ENCODE peak calls at places on chromosomes 12 and 14, in five cellular contexts. One of them, this sample, is unnamed.

GRCh38 chr14:65206448-65207096 is 104.3 kb upstream of the MAX start:
- DNase-seq in stomach: no peak
- DNase-seq in heart right ventricle: no peak
- DNase-seq in mesendoderm: no peak
- DNase-seq in pancreas: no peak
- DNase-seq in this sample: no peak

GRCh38 chr14:106044949-106045596 is 518.7 kb downstream of the TMEM121 start:
- DNase-seq in stomach: peak; percentile 60
- DNase-seq in heart right ventricle: peak; percentile 4
- DNase-seq in mesendoderm: peak; percentile 2
- DNase-seq in pancreas: peak; percentile 38
- DNase-seq in this sample: peak; percentile 22

GRCh38 chr12:98490491-98491453 is 24.6 kb upstream of the TMPO start:
- DNase-seq in stomach: peak; percentile 91
- DNase-seq in heart right ventricle: peak; percentile 88
- DNase-seq in mesendoderm: peak; percentile 98
- DNase-seq in pancreas: peak; percentile 83
- DNase-seq in this sample: peak; percentile 79

GRCh38 chr12:92356405-92356804 is 210.8 kb upstream of the BTG1 start:
- DNase-seq in stomach: no peak
- DNase-seq in heart right ventricle: no peak
- DNase-seq in mesendoderm: no peak
- DNase-seq in pancreas: no peak
- DNase-seq in this sample: no peak

GRCh38 chr12:109209082-109209481 is 92.7 kb downstream of the ACACB start:
- DNase-seq in stomach: no peak
- DNase-seq in heart right ventricle: no peak
- DNase-seq in mesendoderm: no peak
- DNase-seq in pancreas: no peak
- DNase-seq in this sample: no peak

GRCh38 chr12:94174576-94174975 is 26.2 kb downstream of the PLXNC1 start:
- DNase-seq in stomach: no peak
- DNase-seq in heart right ventricle: no peak
- DNase-seq in mesendoderm: no peak
- DNase-seq in pancreas: no peak
- DNase-seq in this sample: peak; percentile 8

GRCh38 chr12:124720687-124721500 is 142.8 kb downstream of the SCARB1 start:
- DNase-seq in stomach: peak; percentile 68
- DNase-seq in heart right ventricle: peak; percentile 59
- DNase-seq in mesendoderm: no peak
- DNase-seq in pancreas: no peak
- DNase-seq in this sample: peak; percentile 87

GRCh38 chr14:100850841-100851585 is 25.1 kb downstream of the MEG3 start:
- DNase-seq in stomach: peak; percentile 71
- DNase-seq in heart right ventricle: peak; percentile 44
- DNase-seq in mesendoderm: peak; percentile 61
- DNase-seq in pancreas: peak; percentile 88
- DNase-seq in this sample: peak; percentile 37

GRCh38 chr12:104686196-104686595 is 229.4 kb downstream of the CHST11 start:
- DNase-seq in stomach: no peak
- DNase-seq in heart right ventricle: no peak
- DNase-seq in mesendoderm: no peak
- DNase-seq in pancreas: no peak
- DNase-seq in this sample: no peak

GRCh38 chr12:50062733-50063452 is 5.5 kb downstream of the ASIC1 start:
- DNase-seq in stomach: no peak
- DNase-seq in heart right ventricle: no peak
- DNase-seq in mesendoderm: no peak
- DNase-seq in pancreas: no peak
- DNase-seq in this sample: no peak

GRCh38 chr12:3362751-3363150 is 128.3 kb upstream of the PRMT8 start:
- DNase-seq in stomach: no peak
- DNase-seq in heart right ventricle: no peak
- DNase-seq in mesendoderm: no peak
- DNase-seq in pancreas: no peak
- DNase-seq in this sample: peak; percentile 80

GRCh38 chr14:28584951-28585350 is 181.6 kb upstream of the FOXG1 start:
- DNase-seq in stomach: no peak
- DNase-seq in heart right ventricle: no peak
- DNase-seq in mesendoderm: no peak
- DNase-seq in pancreas: no peak
- DNase-seq in this sample: no peak

GRCh38 chr14:89397569-89397968 is 19.5 kb downstream of the FOXN3 start:
- DNase-seq in stomach: no peak
- DNase-seq in heart right ventricle: no peak
- DNase-seq in mesendoderm: no peak
- DNase-seq in pancreas: no peak
- DNase-seq in this sample: no peak

GRCh38 chr14:89401241-89401640 is 15.8 kb downstream of the FOXN3 start:
- DNase-seq in stomach: no peak
- DNase-seq in heart right ventricle: no peak
- DNase-seq in mesendoderm: no peak
- DNase-seq in pancreas: no peak
- DNase-seq in this sample: no peak

GRCh38 chr14:89399594-89400068 is 17.4 kb downstream of the FOXN3 start:
- DNase-seq in stomach: no peak
- DNase-seq in heart right ventricle: peak; percentile 38
- DNase-seq in mesendoderm: peak; percentile 97
- DNase-seq in pancreas: no peak
- DNase-seq in this sample: peak; percentile 48

GRCh38 chr14:89400529-89400928 is 16.5 kb downstream of the FOXN3 start:
- DNase-seq in stomach: no peak
- DNase-seq in heart right ventricle: no peak
- DNase-seq in mesendoderm: no peak
- DNase-seq in pancreas: no peak
- DNase-seq in this sample: no peak

DNA sequence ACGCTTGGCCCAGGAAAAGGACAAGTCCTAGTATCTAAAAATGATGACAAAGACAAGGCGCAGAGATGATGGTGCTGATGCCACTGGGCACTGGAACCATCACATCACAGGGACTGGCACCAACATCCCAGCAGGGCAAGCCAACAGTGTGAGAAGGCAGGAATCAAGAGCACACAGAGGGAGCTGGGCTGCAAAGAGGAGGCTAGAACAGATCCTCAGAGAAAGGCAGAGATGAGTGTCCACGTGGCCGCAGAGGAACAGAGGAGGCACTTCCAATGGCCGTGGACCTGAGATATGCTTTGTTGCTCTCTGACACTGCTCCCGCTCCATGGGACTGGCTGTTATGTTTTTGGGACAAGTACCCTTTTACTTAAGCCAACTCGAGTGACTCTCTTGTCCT is 17.9 kb downstream of the FOXN3 start:
- DNase-seq in stomach: no peak
- DNase-seq in heart right ventricle: no peak
- DNase-seq in mesendoderm: no peak
- DNase-seq in pancreas: no peak
- DNase-seq in this sample: peak; percentile 55
- H3K27ac ChIP-seq in stomach: no peak overlapping the region
- H3K27ac ChIP-seq in heart right ventricle: peak overlapping the region; percentile 49
- H3K27ac ChIP-seq in mesendoderm: no peak overlapping the region
- H3K27ac ChIP-seq in pancreas: no peak overlapping the region
- H3K27ac ChIP-seq in this sample: no peak overlapping the region

GRCh38 chr12:57220770-57221168 is 4.2 kb downstream of the NXPH4 start:
- DNase-seq in stomach: no peak
- DNase-seq in heart right ventricle: no peak
- DNase-seq in mesendoderm: no peak
- DNase-seq in pancreas: no peak
- DNase-seq in this sample: no peak

GRCh38 chr12:57223191-57224165 is 6.0 kb upstream of the SHMT2 start:
- DNase-seq in stomach: no peak
- DNase-seq in heart right ventricle: no peak
- DNase-seq in mesendoderm: no peak
- DNase-seq in pancreas: no peak
- DNase-seq in this sample: no peak

GRCh38 chr12:57221169-57221917 is 4.7 kb downstream of the NXPH4 start:
- DNase-seq in stomach: no peak
- DNase-seq in heart right ventricle: no peak
- DNase-seq in mesendoderm: no peak
- DNase-seq in pancreas: no peak
- DNase-seq in this sample: no peak

GRCh38 chr12:57224278-57224972 is 5.1 kb upstream of the SHMT2 start:
- DNase-seq in stomach: no peak
- DNase-seq in heart right ventricle: no peak
- DNase-seq in mesendoderm: no peak
- DNase-seq in pancreas: no peak
- DNase-seq in this sample: no peak

DNA sequence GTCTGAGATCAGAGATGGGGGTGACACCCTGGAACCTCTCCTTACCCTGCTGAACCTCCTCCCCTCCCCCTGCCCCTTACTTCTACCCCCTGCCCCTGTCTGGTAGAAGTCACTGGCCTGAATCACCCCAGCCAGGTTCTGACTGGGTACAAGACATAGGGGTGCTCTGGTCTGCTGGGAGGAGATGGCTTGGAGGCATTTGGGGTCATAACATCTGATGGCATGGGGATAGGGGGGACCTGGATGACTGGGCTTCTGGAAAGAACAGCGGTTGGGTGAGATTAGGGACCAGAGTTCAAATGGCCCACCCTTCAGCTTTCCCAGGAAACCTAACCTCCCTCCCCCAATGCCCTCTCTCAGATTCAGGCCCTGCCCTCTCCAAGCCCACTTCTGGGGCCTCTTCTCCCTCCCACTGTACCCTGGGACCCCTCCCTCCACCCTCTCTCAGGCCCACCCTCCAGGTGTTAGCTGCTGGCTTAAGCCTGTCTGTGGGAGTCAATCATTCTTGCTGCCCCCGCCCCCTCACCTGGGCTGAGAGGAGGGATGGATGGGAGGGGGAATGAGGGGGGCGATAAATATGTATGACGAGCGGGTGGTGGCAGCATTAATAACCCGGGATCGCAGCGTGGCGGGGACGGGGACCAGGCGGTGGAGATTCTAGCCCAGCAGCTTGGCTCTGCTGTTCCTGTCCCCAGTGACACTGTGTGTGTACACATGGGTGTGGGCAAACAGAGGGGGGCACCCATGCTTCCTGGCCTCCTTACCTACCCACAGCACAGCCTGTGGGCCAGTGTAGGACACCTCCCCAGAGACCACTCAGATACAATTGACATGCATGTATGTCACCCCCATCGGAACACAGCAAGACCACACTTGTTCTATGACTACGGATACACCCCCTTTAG is 5.9 kb downstream of the NXPH4 start:
- DNase-seq in stomach: no peak
- DNase-seq in heart right ventricle: no peak
- DNase-seq in mesendoderm: no peak
- DNase-seq in pancreas: peak; percentile 13
- DNase-seq in this sample: no peak
- H3K4me1 ChIP-seq in stomach: peaks cover 7% of the 10 kb centered on the region
- H3K4me1 ChIP-seq in heart right ventricle: peaks cover 34% of the 10 kb centered on the region
- H3K4me1 ChIP-seq in mesendoderm: no peaks in the 10 kb centered on the region
- H3K4me1 ChIP-seq in pancreas: peaks cover 1% of the 10 kb centered on the region
- H3K4me1 ChIP-seq in this sample: peaks cover under 1% of the 10 kb centered on the region

DNA sequence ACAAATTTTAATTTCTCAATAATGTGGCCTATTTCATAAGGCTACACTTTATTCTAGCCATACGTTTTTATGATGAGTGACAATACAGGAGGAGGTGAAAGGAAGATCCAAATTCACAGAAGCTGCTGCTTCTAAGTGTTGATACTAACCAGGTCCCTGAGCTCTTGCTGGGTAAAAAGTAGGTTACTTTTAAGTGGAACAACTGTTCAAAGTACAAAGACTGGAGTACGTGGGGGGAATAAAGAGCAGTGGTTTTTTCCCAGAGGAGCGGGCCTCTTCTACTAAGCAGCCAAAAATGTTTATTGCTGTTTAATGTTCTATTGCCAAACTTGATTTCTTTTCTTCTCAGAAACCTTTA is 301.8 kb downstream of the AEBP2 start:
- DNase-seq in stomach: no peak
- DNase-seq in heart right ventricle: no peak
- DNase-seq in mesendoderm: no peak
- DNase-seq in pancreas: no peak
- DNase-seq in this sample: no peak
- H3K27ac ChIP-seq in stomach: peak overlapping the region; percentile 55
- H3K27ac ChIP-seq in heart right ventricle: peak overlapping the region; percentile 38
- H3K27ac ChIP-seq in mesendoderm: no peak overlapping the region
- H3K27ac ChIP-seq in pancreas: no peak overlapping the region
- H3K27ac ChIP-seq in this sample: peak overlapping the region; percentile 35

DNA sequence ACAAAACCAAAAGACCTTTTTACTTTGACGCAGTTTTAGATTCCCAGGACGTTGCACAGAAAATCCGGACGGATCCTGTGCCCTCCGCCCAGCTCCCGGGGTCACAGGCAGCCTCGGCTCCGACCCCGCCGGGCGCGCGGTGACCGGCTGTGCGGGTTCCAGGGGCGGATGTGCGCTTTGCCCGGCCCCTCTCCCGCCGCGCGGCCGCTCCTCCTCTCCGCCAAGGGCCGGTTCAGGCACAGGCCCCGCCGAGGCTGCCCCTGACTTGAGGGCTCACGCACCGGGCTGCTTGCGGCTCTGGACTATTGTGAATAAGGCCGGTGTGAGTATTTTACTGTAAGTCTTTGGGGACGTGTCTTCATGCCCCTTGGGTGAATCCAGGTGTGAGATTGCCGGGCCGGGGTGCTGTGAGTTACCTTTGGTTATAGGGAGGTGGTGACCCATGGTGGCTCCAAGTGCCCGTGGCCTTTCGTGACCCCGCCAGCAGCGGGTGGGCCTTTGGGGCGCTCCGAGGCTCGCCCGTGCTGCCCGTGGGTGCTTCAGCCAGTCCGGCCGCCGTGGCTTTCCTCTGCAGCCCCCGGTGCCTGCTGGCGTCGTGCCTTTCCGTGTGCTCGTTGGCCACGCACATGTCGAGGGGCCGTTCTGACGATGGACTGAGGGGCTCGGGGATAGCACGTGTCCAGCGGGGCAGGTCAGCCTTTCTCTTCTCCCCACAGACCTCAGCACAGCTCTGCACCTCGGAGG is 45.9 kb downstream of the NOC4L start:
- DNase-seq in stomach: no peak
- DNase-seq in heart right ventricle: no peak
- DNase-seq in mesendoderm: no peak
- DNase-seq in pancreas: no peak
- DNase-seq in this sample: peak; percentile 26
- H3K4me1 ChIP-seq in stomach: peaks cover 17% of the 10 kb centered on the region
- H3K4me1 ChIP-seq in heart right ventricle: peaks cover 12% of the 10 kb centered on the region
- H3K4me1 ChIP-seq in mesendoderm: no peaks in the 10 kb centered on the region
- H3K4me1 ChIP-seq in pancreas: no peaks in the 10 kb centered on the region
- H3K4me1 ChIP-seq in this sample: peaks cover 15% of the 10 kb centered on the region

GRCh38 chr12:95593266-95593871 is 42.1 kb upstream of the USP44 start:
- DNase-seq in stomach: no peak
- DNase-seq in heart right ventricle: peak; percentile 86
- DNase-seq in mesendoderm: no peak
- DNase-seq in pancreas: peak; percentile 39
- DNase-seq in this sample: no peak
- H3K27ac ChIP-seq in stomach: no peak overlapping the region
- H3K27ac ChIP-seq in heart right ventricle: peak overlapping the region; percentile 12
- H3K27ac ChIP-seq in mesendoderm: no peak overlapping the region
- H3K27ac ChIP-seq in pancreas: no peak overlapping the region
- H3K27ac ChIP-seq in this sample: no peak overlapping the region

DNA sequence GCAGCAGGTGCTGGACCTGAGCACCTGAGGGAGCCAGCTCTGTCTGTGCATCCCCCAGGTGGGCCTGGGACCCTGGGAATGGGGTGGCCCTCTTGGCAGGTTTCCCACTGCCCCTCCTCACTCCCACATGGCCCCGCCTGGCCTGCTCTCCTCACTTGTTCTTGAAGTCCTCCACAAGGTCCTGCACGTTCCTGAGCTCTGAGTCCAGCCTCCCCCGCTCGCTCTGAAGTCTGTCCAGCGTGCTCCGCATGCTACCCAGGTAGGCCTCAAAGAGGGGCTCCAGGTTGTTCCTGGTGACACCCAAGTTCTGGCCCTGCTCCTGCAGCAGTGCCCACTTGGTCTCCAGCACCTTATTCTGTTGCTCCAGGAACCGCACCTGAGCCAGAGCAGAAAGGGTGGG is 2.9 kb downstream of the KRT79 start:
- DNase-seq in stomach: no peak
- DNase-seq in heart right ventricle: no peak
- DNase-seq in mesendoderm: no peak
- DNase-seq in pancreas: no peak
- DNase-seq in this sample: no peak
- H3K4me1 ChIP-seq in stomach: no peaks in the 10 kb centered on the region
- H3K4me1 ChIP-seq in heart right ventricle: no peaks in the 10 kb centered on the region
- H3K4me1 ChIP-seq in mesendoderm: no peaks in the 10 kb centered on the region
- H3K4me1 ChIP-seq in pancreas: no peaks in the 10 kb centered on the region
- H3K4me1 ChIP-seq in this sample: no peaks in the 10 kb centered on the region

This sample was measured in thyroid gland.